ENCODE peak calls at places on chromosomes 7 and 10, in six cellular contexts. B, G, X, Z, S and T are unnamed samples.

GRCh38 chr10:61882621-61883375 is 18.7 kb upstream of the ARID5B start:
- DNase-seq in B (no peak), G (peak), X (no peak), Z (no peak), S (no peak), T (no peak)

GRCh38 chr7:87231715-87232114 is 12.2 kb upstream of the TMEM243 start:
- DNase-seq in B (no peak), G (no peak), X (no peak), Z (no peak), S (no peak), T (no peak)

GRCh38 chr7:1919539-1920265 is 249.6 kb downstream of the ELFN1 start:
- DNase-seq in B (no peak), G (no peak), X (no peak), Z (no peak), S (no peak), T (no peak)

GRCh38 chr7:104962781-104963180 is 51.2 kb upstream of the KMT2E start:
- DNase-seq in B (no peak), G (no peak), X (no peak), Z (no peak), S (no peak), T (no peak)

GRCh38 chr7:80775481-80775880 is 137.0 kb downstream of the CD36 start:
- DNase-seq in B (no peak), G (no peak), X (no peak), Z (no peak), S (no peak), T (no peak)

GRCh38 chr7:158245724-158246041 is 341.9 kb downstream of the PTPRN2 start:
- DNase-seq in B (no peak), G (no peak), X (no peak), Z (no peak), S (no peak), T (no peak)

GRCh38 chr7:139495726-139496125 is 12.3 kb upstream of the KLRG2 start:
- DNase-seq in B (no peak), G (no peak), X (no peak), Z (no peak), S (no peak), T (no peak)

GRCh38 chr7:155255660-155256059 is 42.0 kb upstream of the INSIG1 start:
- DNase-seq in B (no peak), G (no peak), X (no peak), Z (no peak), S (no peak), T (no peak)

GRCh38 chr7:137853053-137853452 is 6.3 kb upstream of the DGKI start:
- DNase-seq in B (no peak), G (no peak), X (no peak), Z (no peak), S (no peak), T (no peak)

GRCh38 chr7:79515358-79515757 is 61.9 kb upstream of the MAGI2 start:
- DNase-seq in B (no peak), G (no peak), X (no peak), Z (no peak), S (no peak), T (no peak)

GRCh38 chr7:98399462-98399861 is 1.4 kb downstream of the BAIAP2L1 start:
- DNase-seq in B (no peak), G (peak), X (no peak), Z (no peak), S (no peak), T (no peak)

GRCh38 chr10:93406367-93407145 is 75.6 kb downstream of the MYOF start:
- DNase-seq in B (no peak), G (peak), X (no peak), Z (peak), S (no peak), T (no peak)

GRCh38 chr7:1961776-1962276 is 270.9 kb downstream of the MAD1L1 start:
- DNase-seq in B (no peak), G (peak), X (peak), Z (peak), S (peak), T (peak)

GRCh38 chr10:603745-604144 is 85.7 kb downstream of the DIP2C start:
- DNase-seq in B (no peak), G (no peak), X (no peak), Z (no peak), S (no peak), T (no peak)

GRCh38 chr7:5582532-5582935 is 158.9 kb upstream of the TNRC18 start:
- DNase-seq in B (peak), G (no peak), X (no peak), Z (no peak), S (no peak), T (no peak)

GRCh38 chr10:72503241-72503640 is 122.6 kb downstream of the MICU1 start:
- DNase-seq in B (no peak), G (peak), X (peak), Z (no peak), S (no peak), T (no peak)

DNA sequence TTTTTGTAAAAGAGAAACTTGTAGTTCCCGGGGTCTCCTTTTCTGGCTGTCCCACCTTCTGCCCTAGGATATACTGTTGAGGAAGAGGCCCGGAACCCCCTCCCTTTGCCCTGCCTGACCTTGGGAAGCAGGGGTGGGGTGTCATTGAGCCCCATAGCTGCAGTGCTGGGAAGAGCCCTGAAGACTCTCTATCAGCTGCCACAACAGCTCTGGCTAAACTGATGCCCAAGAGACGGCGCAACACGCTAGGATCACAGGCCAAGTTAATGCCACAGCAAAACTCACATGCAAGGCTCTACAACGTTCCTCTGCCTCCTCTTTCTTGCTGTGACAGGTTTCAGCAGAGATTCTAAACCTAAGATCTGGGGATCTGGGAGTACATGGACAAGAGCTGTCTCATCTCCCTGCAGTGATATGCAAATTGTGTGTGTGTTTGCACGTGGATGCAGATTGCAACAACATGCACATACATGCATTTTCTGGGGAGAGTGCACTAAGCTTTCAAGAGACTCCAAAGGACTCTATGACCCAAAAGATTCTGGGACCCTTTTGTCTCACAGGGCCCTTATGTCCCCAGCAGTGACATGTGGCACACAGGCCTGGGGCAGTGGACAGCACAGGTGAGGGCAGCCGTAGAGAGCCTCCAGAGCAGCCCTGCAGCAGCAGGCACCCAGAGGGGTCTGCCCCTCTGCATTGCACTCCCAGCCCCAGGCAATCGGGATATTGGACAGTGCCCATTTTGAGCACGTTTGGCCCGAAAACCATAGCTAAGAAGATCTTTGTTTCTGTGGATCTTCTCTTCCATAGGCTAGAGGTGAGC is 2.5 kb downstream of the RASSF4 start:
- DNase-seq in B (no peak), G (no peak), X (no peak), Z (no peak), S (no peak), T (no peak)
- H3K4me3 ChIP-seq in B (no peak), G (no peak), X (no peak), Z (no peak), S (no peak), T (no peak)

DNA sequence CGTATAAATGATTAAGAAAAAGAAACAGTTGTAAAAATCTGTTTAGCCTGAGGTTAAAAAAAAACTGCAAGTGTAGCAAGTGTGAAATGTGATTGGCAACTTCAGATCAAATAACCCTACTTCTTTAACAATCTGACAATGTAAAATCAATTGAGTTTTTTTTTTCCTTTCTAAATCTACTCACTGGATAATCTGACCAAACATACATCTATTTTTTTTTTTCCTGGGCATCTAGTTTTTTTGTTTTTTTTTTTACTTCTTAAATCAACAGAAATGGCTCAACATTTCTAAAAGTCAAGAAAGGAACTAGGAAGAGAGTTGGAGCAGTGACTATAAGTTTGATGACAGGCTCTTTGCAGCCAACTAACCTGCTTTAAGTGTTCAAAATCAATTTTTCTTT is 1.4 kb downstream of the ARL3 start:
- DNase-seq in B (no peak), G (no peak), X (no peak), Z (no peak), S (no peak), T (no peak)
- H3K4me3 ChIP-seq in B (peak), G (peak), X (peak), Z (no peak), S (peak), T (peak)

GRCh38 chr7:142646274-142646895 is 102.9 kb upstream of the PRSS1 start:
- DNase-seq in B (no peak), G (no peak), X (no peak), Z (no peak), S (no peak), T (no peak)

GRCh38 chr7:142647749-142648148 is 101.5 kb upstream of the PRSS1 start:
- DNase-seq in B (no peak), G (no peak), X (no peak), Z (no peak), S (no peak), T (no peak)

GRCh38 chr7:142642316-142642715 is 107.0 kb upstream of the PRSS1 start:
- DNase-seq in B (no peak), G (no peak), X (no peak), Z (no peak), S (no peak), T (no peak)

DNA sequence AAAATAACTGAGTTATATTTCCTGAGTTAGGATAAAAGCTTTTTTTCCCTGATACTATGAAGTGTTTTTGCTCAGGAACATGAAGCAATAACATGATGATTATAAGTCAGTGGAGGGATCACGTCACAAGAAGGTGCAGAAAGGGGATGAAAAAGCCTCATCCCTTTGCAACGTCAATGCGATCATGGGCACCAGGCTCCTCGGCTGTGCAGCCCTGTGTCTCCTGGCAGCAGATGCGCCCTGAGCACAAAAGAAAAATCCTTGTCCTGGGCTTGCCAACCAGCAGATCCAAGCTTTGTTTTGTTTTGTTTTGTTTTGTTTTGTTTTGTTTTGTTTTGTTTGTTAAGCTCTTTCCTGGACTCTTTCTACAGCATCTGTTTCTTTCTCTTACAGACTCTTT is 103.5 kb upstream of the PRSS1 start:
- DNase-seq in B (no peak), G (no peak), X (no peak), Z (no peak), S (no peak), T (no peak)
- H3K4me3 ChIP-seq in B (no peak), G (no peak), X (no peak), Z (no peak), S (no peak), T (no peak)

DNA sequence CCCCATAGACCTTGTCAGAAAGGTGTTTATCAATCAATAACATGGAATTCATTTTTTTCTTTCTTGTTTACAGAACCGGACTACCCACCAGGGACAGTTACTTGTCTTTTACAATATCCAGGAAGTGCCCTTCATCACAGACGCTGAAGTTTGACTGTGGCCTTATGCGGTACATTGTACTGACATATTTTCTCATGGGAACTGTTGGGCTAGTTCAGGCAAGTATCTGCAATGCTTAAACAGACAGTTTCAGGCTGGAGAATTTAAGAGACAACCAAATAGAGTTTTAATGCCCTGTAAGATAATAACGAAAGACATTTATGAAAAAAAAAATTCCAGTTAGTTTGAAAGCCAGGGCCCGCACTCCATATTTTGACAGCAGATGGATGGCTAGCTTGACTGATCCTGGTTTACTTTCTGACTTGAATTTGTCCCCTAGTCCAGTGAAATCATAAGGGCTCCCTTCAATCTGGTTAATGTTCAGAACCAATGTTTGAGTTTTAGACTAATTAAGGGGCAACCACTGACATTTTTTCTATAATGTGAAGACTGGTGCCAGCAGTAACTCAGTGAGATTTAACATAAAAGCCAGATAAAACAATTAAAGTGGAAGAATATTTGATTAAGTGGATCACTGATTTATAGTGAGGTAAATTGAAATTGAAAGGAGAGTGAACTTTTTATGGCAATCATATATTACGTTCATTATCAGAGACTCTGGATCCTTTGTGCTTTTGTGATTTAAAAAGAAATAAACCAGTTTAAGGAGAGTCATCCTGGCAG is 246.6 kb downstream of the GATA3 start:
- DNase-seq in B (no peak), G (no peak), X (no peak), Z (no peak), S (no peak), T (no peak)
- H3K4me3 ChIP-seq in B (no peak), G (no peak), X (no peak), Z (no peak), S (no peak), T (no peak)

GRCh38 chr7:27143950-27144798 is 693 bp upstream of the HOXA5 start:
- DNase-seq in B (no peak), G (no peak), X (no peak), Z (no peak), S (no peak), T (no peak)
- H3K4me3 ChIP-seq in B (no peak), G (no peak), X (peak), Z (peak), S (no peak), T (no peak)

GRCh38 chr10:28722065-28722803 is 44.9 kb downstream of the BAMBI start:
- DNase-seq in B (peak), G (peak), X (peak), Z (peak), S (no peak), T (no peak)
- H3K4me3 ChIP-seq in B (peak), G (peak), X (peak), Z (peak), S (no peak), T (no peak)

GRCh38 chr10:70544431-70545340 is 57.9 kb downstream of the PRF1 start:
- DNase-seq in B (no peak), G (no peak), X (no peak), Z (no peak), S (no peak), T (no peak)

GRCh38 chr10:70541738-70542564 is 60.6 kb downstream of the PRF1 start:
- DNase-seq in B (no peak), G (no peak), X (no peak), Z (no peak), S (no peak), T (no peak)

GRCh38 chr10:70546585-70546984 is 56.0 kb downstream of the PRF1 start:
- DNase-seq in B (no peak), G (no peak), X (no peak), Z (no peak), S (no peak), T (no peak)

GRCh38 chr10:70542565-70542938 is 60.0 kb downstream of the PRF1 start:
- DNase-seq in B (no peak), G (no peak), X (no peak), Z (no peak), S (no peak), T (no peak)

GRCh38 chr10:70543911-70544310 is 58.6 kb downstream of the PRF1 start:
- DNase-seq in B (no peak), G (no peak), X (no peak), Z (no peak), S (no peak), T (no peak)
- H3K4me3 ChIP-seq in B (no peak), G (no peak), X (no peak), Z (no peak), S (no peak), T (no peak)